ENCODE peak calls at places on chromosomes 12 and 14, in seven cellular contexts. F is colonic mucosa, Q is fibroblast of mammary gland, M is A172, X is T-helper 2 cell, V is C1 segment of cervical spinal cord, Z is nephron progenitor cell. O is an unnamed sample.

GRCh38 chr12:89863968-89864367 is 155.3 kb upstream of the ATP2B1 start:
- DNase-seq in F (no peak), Q (no peak), M (no peak), X (no peak), V (no peak), Z (no peak), O (no peak)

GRCh38 chr14:21069388-21070082 is 569 bp upstream of the ARHGEF40 start:
- DNase-seq in F (no peak), Q (no peak), M (no peak), X (no peak), V (peak; percentile 78), Z (peak; percentile 52), O (no peak)

GRCh38 chr14:95523051-95523817 is 6.8 kb upstream of the SYNE3 start:
- DNase-seq in F (no peak), Q (no peak), M (no peak), X (no peak), V (no peak), Z (no peak), O (no peak)

GRCh38 chr12:24975425-24975824 is 26.5 kb upstream of the BCAT1 start:
- DNase-seq in F (no peak), Q (no peak), M (peak; percentile 5), X (no peak), V (no peak), Z (peak; percentile 31), O (no peak)

GRCh38 chr12:12333407-12333831 is 16.6 kb downstream of the MANSC1 start:
- DNase-seq in F (peak; percentile 81), Q (no peak), M (peak; percentile 81), X (no peak), V (no peak), Z (no peak), O (peak; percentile 50)

GRCh38 chr14:79298373-79298772 is 912.9 kb downstream of the DIO2 start:
- DNase-seq in F (no peak), Q (no peak), M (no peak), X (no peak), V (no peak), Z (no peak), O (no peak)

GRCh38 chr12:52837341-52837741 is 3.2 kb upstream of the KRT79 start:
- DNase-seq in F (no peak), Q (peak; percentile 84), M (peak; percentile 92), X (no peak), V (no peak), Z (no peak), O (peak; percentile 86)

GRCh38 chr12:64824500-64825142 is at the start of gene TBC1D30:
- DNase-seq in F (no peak), Q (no peak), M (no peak), X (no peak), V (no peak), Z (peak; percentile 75), O (no peak)

GRCh38 chr14:40760703-40761102 is 846.0 kb upstream of the LRFN5 start:
- DNase-seq in F (no peak), Q (no peak), M (no peak), X (no peak), V (no peak), Z (no peak), O (no peak)

GRCh38 chr14:101340556-101340955 is 220.7 kb upstream of the DIO3 start:
- DNase-seq in F (no peak), Q (no peak), M (no peak), X (no peak), V (no peak), Z (no peak), O (no peak)

GRCh38 chr12:69023840-69024239 is 90.9 kb upstream of the CPM start:
- DNase-seq in F (no peak), Q (no peak), M (no peak), X (no peak), V (no peak), Z (no peak), O (no peak)

GRCh38 chr12:129961111-129961510 is 57.3 kb upstream of the TMEM132D start:
- DNase-seq in F (no peak), Q (no peak), M (no peak), X (no peak), V (no peak), Z (no peak), O (peak; percentile 13)

GRCh38 chr14:104395941-104396681 is 183.5 kb upstream of the C14orf180 start:
- DNase-seq in F (peak; percentile 12), Q (no peak), M (no peak), X (no peak), V (no peak), Z (no peak), O (no peak)

GRCh38 chr12:50174971-50175715 is 8.0 kb upstream of the CERS5 start:
- DNase-seq in F (no peak), Q (peak; percentile 84), M (peak; percentile 70), X (no peak), V (no peak), Z (peak; percentile 35), O (peak; percentile 66)

GRCh38 chr14:95562892-95563685 is 28.2 kb downstream of the GLRX5 start:
- DNase-seq in F (peak; percentile 20), Q (peak; percentile 43), M (no peak), X (no peak), V (no peak), Z (no peak), O (peak; percentile 3)

GRCh38 chr12:106192659-106193403 is 54.1 kb upstream of the NUAK1 start:
- DNase-seq in F (no peak), Q (peak; percentile 31), M (no peak), X (no peak), V (no peak), Z (no peak), O (no peak)

GRCh38 chr12:127657036-127657435 is 609.9 kb upstream of the TMEM132C start:
- DNase-seq in F (no peak), Q (no peak), M (no peak), X (no peak), V (no peak), Z (no peak), O (no peak)

GRCh38 chr14:24255438-24255837 is 7.5 kb downstream of the TGM1 start:
- DNase-seq in F (no peak), Q (no peak), M (no peak), X (no peak), V (no peak), Z (no peak), O (no peak)

GRCh38 chr14:75579882-75580281 is 1.5 kb downstream of the FLVCR2 start:
- DNase-seq in F (no peak), Q (no peak), M (no peak), X (no peak), V (peak; percentile 11), Z (no peak), O (no peak)

GRCh38 chr12:56028511-56029165 is 7.8 kb downstream of the IKZF4 start:
- DNase-seq in F (no peak), Q (no peak), M (no peak), X (no peak), V (no peak), Z (no peak), O (peak; percentile 61)

GRCh38 chr12:122001379-122002209 is 20.1 kb upstream of the BCL7A start:
- DNase-seq in F (no peak), Q (no peak), M (no peak), X (no peak), V (peak; percentile 24), Z (no peak), O (peak; percentile 98)

GRCh38 chr14:104603623-104604401 is 760 bp downstream of the TMEM179 start:
- DNase-seq in F (no peak), Q (no peak), M (no peak), X (no peak), V (no peak), Z (no peak), O (no peak)

GRCh38 chr12:113591480-113591971 is 119.9 kb upstream of the LHX5 start:
- DNase-seq in F (no peak), Q (no peak), M (no peak), X (no peak), V (no peak), Z (peak; percentile 80), O (no peak)

GRCh38 chr12:130655010-130655409 is 61.1 kb downstream of the RIMBP2 start:
- DNase-seq in F (peak; percentile 51), Q (no peak), M (no peak), X (no peak), V (no peak), Z (no peak), O (no peak)

GRCh38 chr14:44701563-44702263 is 194.6 kb upstream of the FSCB start:
- DNase-seq in F (no peak), Q (no peak), M (peak; percentile 59), X (no peak), V (no peak), Z (no peak), O (no peak)

GRCh38 chr12:75489613-75490210 is 9.2 kb downstream of the GLIPR1 start:
- DNase-seq in F (no peak), Q (peak; percentile 67), M (peak; percentile 66), X (no peak), V (no peak), Z (no peak), O (peak; percentile 79)

GRCh38 chr14:64906022-64906421 is 8.2 kb upstream of the CHURC1 start:
- DNase-seq in F (no peak), Q (no peak), M (no peak), X (no peak), V (no peak), Z (no peak), O (no peak)

GRCh38 chr14:23066855-23067744 is 9.8 kb upstream of the CDH24 start:
- DNase-seq in F (no peak), Q (no peak), M (no peak), X (no peak), V (no peak), Z (no peak), O (no peak)

GRCh38 chr14:34039428-34040047 is 88.7 kb upstream of the EGLN3 start:
- DNase-seq in F (no peak), Q (no peak), M (no peak), X (no peak), V (no peak), Z (no peak), O (no peak)

GRCh38 chr14:22095845-22096510 is 422.4 kb upstream of the OR4E1 start:
- DNase-seq in F (no peak), Q (no peak), M (no peak), X (no peak), V (no peak), Z (no peak), O (no peak)

GRCh38 chr12:80513211-80513610 is 69.2 kb downstream of the PTPRQ start:
- DNase-seq in F (no peak), Q (no peak), M (no peak), X (no peak), V (no peak), Z (no peak), O (no peak)

GRCh38 chr14:21518725-21519124 is 7.4 kb downstream of the SALL2 start:
- DNase-seq in F (no peak), Q (no peak), M (no peak), X (no peak), V (no peak), Z (no peak), O (no peak)

GRCh38 chr14:65169351-65169750 is 67.0 kb upstream of the MAX start:
- DNase-seq in F (no peak), Q (peak; percentile 93), M (no peak), X (no peak), V (peak; percentile 22), Z (no peak), O (peak; percentile 39)

GRCh38 chr14:68894802-68895201 is 84.3 kb downstream of the ACTN1 start:
- DNase-seq in F (no peak), Q (peak; percentile 81), M (no peak), X (no peak), V (no peak), Z (no peak), O (peak; percentile 72)

GRCh38 chr12:116053479-116054195 is 223.9 kb downstream of the MED13L start:
- DNase-seq in F (peak; percentile 23), Q (peak; percentile 94), M (no peak), X (no peak), V (peak; percentile 31), Z (no peak), O (peak; percentile 23)

GRCh38 chr12:64083285-64084210 is 138.5 kb downstream of the KICS2 start:
- DNase-seq in F (peak; percentile 87), Q (peak; percentile 96), M (peak; percentile 76), X (no peak), V (peak; percentile 38), Z (no peak), O (peak; percentile 65)

GRCh38 chr14:60175255-60175902 is 10.2 kb upstream of the DHRS7 start:
- DNase-seq in F (no peak), Q (peak; percentile 30), M (no peak), X (no peak), V (no peak), Z (no peak), O (peak; percentile 94)

O was measured in epithelial cell of esophagus.